ENCODE peak calls at places on chromosomes 1 and 21, in four cellular contexts. One of them, this sample, is unnamed.

GRCh38 chr1:119345398-119345797 is 23.2 kb upstream of the HAO2 start:
- DNase-seq in H9: no peak
- DNase-seq in H1: no peak
- DNase-seq in IMR-90: no peak
- DNase-seq in this sample: no peak

GRCh38 chr1:27643626-27644368 is 8.8 kb upstream of the FGR start:
- DNase-seq in IMR-90: peak
- DNase-seq in H9: peak
- DNase-seq in H1: no peak
- DNase-seq in this sample: peak

GRCh38 chr1:107000907-107001306 is 55.6 kb upstream of the PRMT6 start:
- DNase-seq in H9: no peak
- DNase-seq in IMR-90: no peak
- DNase-seq in H1: no peak
- DNase-seq in this sample: no peak

GRCh38 chr1:209389258-209389657 is 194.3 kb upstream of the CAMK1G start:
- DNase-seq in H9: no peak
- DNase-seq in IMR-90: peak
- DNase-seq in H1: no peak
- DNase-seq in this sample: peak

GRCh38 chr1:32884726-32885125 is 1.6 kb upstream of the HPCA start:
- DNase-seq in H1: no peak
- DNase-seq in IMR-90: no peak
- DNase-seq in H9: no peak
- DNase-seq in this sample: no peak

GRCh38 chr21:46491553-46491952 is 32.9 kb downstream of the DIP2A start:
- DNase-seq in IMR-90: no peak
- DNase-seq in H9: no peak
- DNase-seq in H1: no peak
- DNase-seq in this sample: no peak

GRCh38 chr1:206551985-206552325 is 44.6 kb downstream of the RASSF5 start:
- DNase-seq in IMR-90: no peak
- DNase-seq in H9: no peak
- DNase-seq in H1: no peak
- DNase-seq in this sample: no peak

GRCh38 chr21:41583274-41583790 is 75.4 kb upstream of the TMPRSS2 start:
- DNase-seq in H1: no peak
- DNase-seq in IMR-90: peak
- DNase-seq in H9: no peak
- DNase-seq in this sample: no peak

GRCh38 chr1:181490740-181491712 is 7.7 kb downstream of the CACNA1E start:
- DNase-seq in IMR-90: no peak
- DNase-seq in H9: no peak
- DNase-seq in H1: no peak
- DNase-seq in this sample: no peak

GRCh38 chr1:56715161-56715560 is 70.0 kb downstream of the PRKAA2 start:
- DNase-seq in IMR-90: peak
- DNase-seq in H9: no peak
- DNase-seq in H1: no peak
- DNase-seq in this sample: no peak

GRCh38 chr1:6459850-6460265 is 6.1 kb downstream of the TNFRSF25 start:
- DNase-seq in IMR-90: no peak
- DNase-seq in H1: no peak
- DNase-seq in H9: peak
- DNase-seq in this sample: peak

GRCh38 chr21:15060776-15061175 is 4.0 kb downstream of the NRIP1 start:
- DNase-seq in IMR-90: peak
- DNase-seq in H1: no peak
- DNase-seq in H9: no peak
- DNase-seq in this sample: peak

GRCh38 chr21:15063081-15063820 is 1.5 kb downstream of the NRIP1 start:
- DNase-seq in H9: no peak
- DNase-seq in H1: no peak
- DNase-seq in IMR-90: peak
- DNase-seq in this sample: peak

GRCh38 chr21:15061284-15061683 is 3.5 kb downstream of the NRIP1 start:
- DNase-seq in IMR-90: no peak
- DNase-seq in H1: no peak
- DNase-seq in H9: no peak
- DNase-seq in this sample: no peak

GRCh38 chr21:15062566-15062965 is 2.2 kb downstream of the NRIP1 start:
- DNase-seq in H1: no peak
- DNase-seq in H9: no peak
- DNase-seq in IMR-90: no peak
- DNase-seq in this sample: no peak

GRCh38 chr21:15061747-15062146 is 3.1 kb downstream of the NRIP1 start:
- DNase-seq in H1: no peak
- DNase-seq in IMR-90: no peak
- DNase-seq in H9: no peak
- DNase-seq in this sample: no peak
- H3K4ac ChIP-seq in H1: no peak
- H3K4ac ChIP-seq in IMR-90: no peak
- H3K4ac ChIP-seq in H9: no peak
- H3K4ac ChIP-seq in this sample: no peak

GRCh38 chr1:173097001-173097400 is 46.3 kb upstream of the TNFSF18 start:
- DNase-seq in H9: no peak
- DNase-seq in IMR-90: peak
- DNase-seq in H1: no peak
- DNase-seq in this sample: no peak
- H3K56ac ChIP-seq in H9: no peak
- H3K56ac ChIP-seq in IMR-90: no peak
- H3K56ac ChIP-seq in H1: no peak
- H3K56ac ChIP-seq in this sample: no peak

GRCh38 chr1:66327582-66327981 is 206.4 kb upstream of the SGIP1 start:
- DNase-seq in H9: no peak
- DNase-seq in H1: no peak
- DNase-seq in IMR-90: no peak
- DNase-seq in this sample: no peak
- H3K4ac ChIP-seq in H9: no peak
- H3K4ac ChIP-seq in H1: no peak
- H3K4ac ChIP-seq in IMR-90: no peak
- H3K4ac ChIP-seq in this sample: no peak

GRCh38 chr1:14997646-14998276 is 155.8 kb upstream of the TMEM51 start:
- DNase-seq in H1: no peak
- DNase-seq in IMR-90: peak
- DNase-seq in H9: no peak
- DNase-seq in this sample: peak
- H3K56ac ChIP-seq in H1: no peak
- H3K56ac ChIP-seq in IMR-90: no peak
- H3K56ac ChIP-seq in H9: no peak
- H3K56ac ChIP-seq in this sample: no peak

GRCh38 chr1:98264727-98265126 is 343.9 kb upstream of the DPYD start:
- DNase-seq in H9: no peak
- DNase-seq in IMR-90: no peak
- DNase-seq in H1: no peak
- DNase-seq in this sample: no peak

GRCh38 chr1:98256700-98257099 is 335.9 kb upstream of the DPYD start:
- DNase-seq in IMR-90: no peak
- DNase-seq in H9: no peak
- DNase-seq in H1: no peak
- DNase-seq in this sample: peak

GRCh38 chr1:98260421-98260820 is 339.6 kb upstream of the DPYD start:
- DNase-seq in H1: no peak
- DNase-seq in IMR-90: no peak
- DNase-seq in H9: no peak
- DNase-seq in this sample: no peak

GRCh38 chr1:98260839-98261238 is 340.0 kb upstream of the DPYD start:
- DNase-seq in H1: no peak
- DNase-seq in H9: no peak
- DNase-seq in IMR-90: no peak
- DNase-seq in this sample: peak
- H3K4ac ChIP-seq in H1: no peak
- H3K4ac ChIP-seq in H9: no peak
- H3K4ac ChIP-seq in IMR-90: no peak
- H3K4ac ChIP-seq in this sample: no peak

GRCh38 chr1:116289219-116289618 is 83.8 kb upstream of the ATP1A1 start:
- DNase-seq in H1: no peak
- DNase-seq in IMR-90: no peak
- DNase-seq in H9: no peak
- DNase-seq in this sample: no peak

GRCh38 chr1:116290085-116290670 is 82.9 kb upstream of the ATP1A1 start:
- DNase-seq in IMR-90: no peak
- DNase-seq in H1: no peak
- DNase-seq in H9: no peak
- DNase-seq in this sample: no peak

GRCh38 chr1:116290920-116291465 is 82.1 kb upstream of the ATP1A1 start:
- DNase-seq in IMR-90: no peak
- DNase-seq in H1: no peak
- DNase-seq in H9: no peak
- DNase-seq in this sample: no peak

GRCh38 chr1:116297495-116298212 is 75.4 kb upstream of the ATP1A1 start:
- DNase-seq in H1: no peak
- DNase-seq in H9: no peak
- DNase-seq in IMR-90: no peak
- DNase-seq in this sample: no peak

GRCh38 chr1:116292929-116293725 is 79.9 kb upstream of the ATP1A1 start:
- DNase-seq in IMR-90: no peak
- DNase-seq in H1: no peak
- DNase-seq in H9: no peak
- DNase-seq in this sample: no peak
- H3K56ac ChIP-seq in IMR-90: no peak
- H3K56ac ChIP-seq in H1: no peak
- H3K56ac ChIP-seq in H9: no peak
- H3K56ac ChIP-seq in this sample: no peak

GRCh38 chr1:157105988-157106812 is 6.6 kb upstream of the ETV3L start:
- DNase-seq in H1: no peak
- DNase-seq in IMR-90: peak
- DNase-seq in H9: no peak
- DNase-seq in this sample: no peak
- H3K4ac ChIP-seq in H1: peak
- H3K4ac ChIP-seq in IMR-90: peak
- H3K4ac ChIP-seq in H9: no peak
- H3K4ac ChIP-seq in this sample: no peak

GRCh38 chr1:166133857-166134256 is 32.9 kb downstream of the FAM78B start:
- DNase-seq in IMR-90: no peak
- DNase-seq in H9: no peak
- DNase-seq in H1: no peak
- DNase-seq in this sample: no peak
- H3K56ac ChIP-seq in IMR-90: no peak
- H3K56ac ChIP-seq in H9: no peak
- H3K56ac ChIP-seq in H1: no peak
- H3K56ac ChIP-seq in this sample: no peak

DNA sequence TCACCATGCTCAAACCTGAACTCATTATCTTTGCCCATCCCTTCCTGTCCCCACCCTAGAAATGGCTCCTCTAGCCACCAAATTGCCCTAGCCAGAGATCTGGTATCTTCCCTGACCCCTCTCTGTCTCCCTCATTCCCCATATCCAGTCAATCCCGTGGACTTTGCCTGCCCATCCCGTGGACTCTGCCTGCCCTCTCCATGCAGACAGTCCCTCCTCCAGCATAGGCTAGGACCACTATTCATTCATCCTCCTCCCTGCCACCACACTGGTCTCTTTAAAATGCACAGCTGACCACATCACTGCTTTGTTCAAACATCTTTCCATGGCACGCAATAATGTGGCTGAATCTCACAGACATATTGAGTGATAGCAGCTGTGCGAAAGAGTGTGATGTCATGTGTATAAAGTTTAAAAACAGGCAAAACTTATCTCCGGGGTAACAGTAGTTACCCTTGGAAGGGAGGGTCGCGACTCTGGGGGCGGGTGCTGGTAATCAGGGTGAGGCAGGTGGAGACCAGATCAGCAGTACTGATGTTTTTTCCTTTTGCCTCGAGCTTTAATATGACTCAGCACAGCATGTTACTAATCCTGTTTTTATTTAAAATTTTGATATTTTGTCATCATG is 4.8 kb upstream of the SLC2A1 start:
- DNase-seq in IMR-90: peak
- DNase-seq in H1: no peak
- DNase-seq in H9: no peak
- DNase-seq in this sample: no peak
- H3K4ac ChIP-seq in IMR-90: peak
- H3K4ac ChIP-seq in H1: peak
- H3K4ac ChIP-seq in H9: no peak
- H3K4ac ChIP-seq in this sample: no peak